ENCODE peak calls at places on chromosomes 12 and 14, in ten cellular contexts. R is A549; K is lower lobe of right lung; O is activated CD4-positive, alpha-beta T cell treated with anti-CD3 and anti-CD28 coated beads, Interleukin-2, amount 10 ng/mL, durations not matched to agents 7 days and 5 days; D is effector memory CD4-positive, alpha-beta T cell; W is amniotic stem cell; C is stimulated activated CD4-positive, alpha-beta T cell treated with anti-CD3 and anti-CD28 coated beads, Interleukin-12 subunit alpha, Interleukin-12 subunit beta, amount 100 ng/mL, for 4 hours; L is NCI-H510A; Q is EH; F is spleen. P is an unnamed sample.

GRCh38 chr14:35339761-35340406 is 47.7 kb downstream of the PSMA6 start:
- DNase-seq in R (no peak), K (peak; percentile 72), O (peak; percentile 18), D (no peak), W (no peak), C (no peak), L (no peak), Q (no peak), F (peak; percentile 88), P (no peak)

GRCh38 chr14:99320621-99321235 is 48.7 kb upstream of the BCL11B start:
- DNase-seq in R (no peak), K (no peak), O (no peak), D (no peak), W (no peak), C (no peak), L (no peak), Q (no peak), F (no peak), P (no peak)

GRCh38 chr12:67275380-67275913 is 6.3 kb downstream of the CAND1 start:
- DNase-seq in R (no peak), K (no peak), O (no peak), D (no peak), W (no peak), C (no peak), L (no peak), Q (peak; percentile 22), F (no peak), P (no peak)

GRCh38 chr12:3117144-3117581 is 40.0 kb downstream of the TSPAN9 start:
- DNase-seq in R (no peak), K (no peak), O (no peak), D (no peak), W (no peak), C (no peak), L (no peak), Q (peak; percentile 93), F (no peak), P (no peak)

GRCh38 chr12:50120521-50120920 is 8.5 kb downstream of the COX14 start:
- DNase-seq in R (no peak), K (no peak), O (no peak), D (no peak), W (no peak), C (no peak), L (no peak), Q (no peak), F (no peak), P (no peak)

GRCh38 chr12:52741378-52742195 is 35.6 kb downstream of the KRT76 start:
- DNase-seq in R (peak; percentile 66), K (peak; percentile 61), O (peak; percentile 80), D (no peak), W (no peak), C (peak; percentile 60), L (no peak), Q (peak; percentile 67), F (no peak), P (no peak)

GRCh38 chr12:91496337-91496736 is 313.7 kb upstream of the DCN start:
- DNase-seq in R (peak; percentile 27), K (no peak), O (no peak), D (no peak), W (no peak), C (no peak), L (no peak), Q (no peak), F (no peak), P (no peak)

GRCh38 chr12:13390381-13390856 is 193.9 kb downstream of the EMP1 start:
- DNase-seq in R (peak; percentile 88), K (peak; percentile 91), O (no peak), D (no peak), W (peak; percentile 13), C (no peak), L (no peak), Q (peak; percentile 74), F (no peak), P (peak; percentile 97)

GRCh38 chr12:26032719-26033241 is 74.3 kb downstream of the RASSF8 start:
- DNase-seq in R (no peak), K (no peak), O (no peak), D (no peak), W (no peak), C (no peak), L (no peak), Q (peak; percentile 60), F (no peak), P (no peak)

GRCh38 chr12:53493610-53494391 is 5.5 kb downstream of the MAP3K12 start:
- DNase-seq in R (no peak), K (peak; percentile 24), O (no peak), D (no peak), W (no peak), C (no peak), L (no peak), Q (no peak), F (no peak), P (peak; percentile 49)

GRCh38 chr12:80617733-80618132 is 89.7 kb upstream of the MYF6 start:
- DNase-seq in R (no peak), K (no peak), O (no peak), D (no peak), W (no peak), C (no peak), L (no peak), Q (no peak), F (no peak), P (no peak)

GRCh38 chr14:96104469-96105057 is 65.4 kb downstream of the C14orf132 start:
- DNase-seq in R (peak; percentile 95), K (peak; percentile 75), O (no peak), D (no peak), W (peak; percentile 94), C (no peak), L (peak; percentile 89), Q (peak; percentile 99), F (no peak), P (peak; percentile 94)

GRCh38 chr14:81435578-81436295 is 35.6 kb upstream of the STON2 start:
- DNase-seq in R (peak; percentile 26), K (peak; percentile 56), O (peak; percentile 18), D (no peak), W (no peak), C (peak; percentile 3), L (peak; percentile 22), Q (peak; percentile 19), F (peak; percentile 85), P (peak; percentile 87)

GRCh38 chr12:88552672-88553079 is 27.6 kb downstream of the KITLG start:
- DNase-seq in R (peak; percentile 77), K (no peak), O (no peak), D (no peak), W (no peak), C (no peak), L (no peak), Q (peak; percentile 90), F (no peak), P (no peak)

GRCh38 chr14:100187247-100187833 is 27.9 kb upstream of the DEGS2 start:
- DNase-seq in R (no peak), K (peak; percentile 59), O (no peak), D (no peak), W (no peak), C (no peak), L (peak; percentile 63), Q (no peak), F (no peak), P (peak; percentile 72)

GRCh38 chr12:674272-674781 is 11.1 kb upstream of the NINJ2 start:
- DNase-seq in R (no peak), K (no peak), O (peak; percentile 82), D (peak; percentile 75), W (no peak), C (peak; percentile 58), L (no peak), Q (no peak), F (no peak), P (no peak)

GRCh38 chr12:70507442-70507841 is 129.8 kb downstream of the PTPRB start:
- DNase-seq in R (peak; percentile 22), K (no peak), O (no peak), D (no peak), W (no peak), C (no peak), L (no peak), Q (no peak), F (no peak), P (no peak)

GRCh38 chr12:111035578-111036301 is 115.4 kb upstream of the MYL2 start:
- DNase-seq in R (no peak), K (no peak), O (no peak), D (no peak), W (no peak), C (no peak), L (no peak), Q (no peak), F (peak; percentile 17), P (peak; percentile 37)

GRCh38 chr12:108457006-108457733 is 57.9 kb upstream of the FICD start:
- DNase-seq in R (peak; percentile 68), K (no peak), O (peak; percentile 28), D (no peak), W (peak; percentile 46), C (no peak), L (no peak), Q (peak; percentile 55), F (no peak), P (no peak)

GRCh38 chr12:52847335-52848102 is 1.3 kb downstream of the KRT78 start:
- DNase-seq in R (no peak), K (no peak), O (no peak), D (no peak), W (no peak), C (no peak), L (no peak), Q (peak; percentile 20), F (peak; percentile 56), P (peak; percentile 53)

GRCh38 chr12:96434107-96434506 is 33.9 kb upstream of the CDK17 start:
- DNase-seq in R (no peak), K (no peak), O (peak; percentile 87), D (peak; percentile 72), W (peak; percentile 43), C (peak; percentile 26), L (no peak), Q (peak; percentile 86), F (no peak), P (no peak)

GRCh38 chr14:20714593-20715250 is 26.2 kb downstream of the ANG start:
- DNase-seq in R (no peak), K (peak; percentile 87), O (no peak), D (no peak), W (no peak), C (no peak), L (no peak), Q (peak; percentile 26), F (peak; percentile 86), P (peak; percentile 76)

GRCh38 chr14:99604766-99605298 is 825 bp upstream of the CCDC85C start:
- DNase-seq in R (peak; percentile 48), K (no peak), O (peak; percentile 32), D (no peak), W (no peak), C (peak; percentile 36), L (no peak), Q (peak; percentile 53), F (peak; percentile 91), P (no peak)

GRCh38 chr14:35046751-35047536 is 872 bp downstream of the FAM177A1 start:
- DNase-seq in R (peak; percentile 64), K (no peak), O (no peak), D (no peak), W (no peak), C (no peak), L (peak; percentile 42), Q (no peak), F (no peak), P (no peak)

GRCh38 chr12:122614839-122615238 is 87.8 kb downstream of the KNTC1 start:
- DNase-seq in R (no peak), K (no peak), O (no peak), D (no peak), W (no peak), C (no peak), L (no peak), Q (peak; percentile 28), F (no peak), P (no peak)

GRCh38 chr12:25996677-25997076 is 38.2 kb downstream of the RASSF8 start:
- DNase-seq in R (no peak), K (no peak), O (no peak), D (no peak), W (no peak), C (no peak), L (no peak), Q (no peak), F (no peak), P (no peak)

GRCh38 chr12:45789025-45789424 is 59.5 kb downstream of the ARID2 start:
- DNase-seq in R (peak; percentile 29), K (no peak), O (no peak), D (no peak), W (no peak), C (no peak), L (no peak), Q (peak; percentile 51), F (no peak), P (no peak)

GRCh38 chr14:57847096-57847495 is 18.8 kb downstream of the SLC35F4 start:
- DNase-seq in R (no peak), K (no peak), O (no peak), D (no peak), W (no peak), C (no peak), L (no peak), Q (peak; percentile 18), F (no peak), P (no peak)

P was measured in kidney.